ENCODE peak calls at places on chromosome 20, in four cellular contexts. One of them, this sample, is unnamed.

GRCh38 chr20:33392016-33392415 is 9.3 kb downstream of the CDK5RAP1 start:
- DNase-seq in stimulated activated naive B cell treated with anti-CD40 and anti-IgM and Interleukin-4, amounts not matched to agents 10 μg/mL and 1 μg/mL and 100 μg/mL, for 72 hours: no peak
- DNase-seq in NCI-H1694 treated with DMSO at 0.1 percent for 48 hours: no peak
- DNase-seq in left ventricle myocardium inferior: no peak
- DNase-seq in this sample: peak

GRCh38 chr20:1870792-1871550 is 24.2 kb upstream of the SIRPA start:
- DNase-seq in NCI-H1694 treated with DMSO at 0.1 percent for 48 hours: no peak
- DNase-seq in stimulated activated naive B cell treated with anti-CD40 and anti-IgM and Interleukin-4, amounts not matched to agents 10 μg/mL and 1 μg/mL and 100 μg/mL, for 72 hours: peak
- DNase-seq in left ventricle myocardium inferior: no peak
- DNase-seq in this sample: no peak

GRCh38 chr20:15328084-15328483 is 990.7 kb upstream of the FLRT3 start:
- DNase-seq in stimulated activated naive B cell treated with anti-CD40 and anti-IgM and Interleukin-4, amounts not matched to agents 10 μg/mL and 1 μg/mL and 100 μg/mL, for 72 hours: no peak
- DNase-seq in left ventricle myocardium inferior: no peak
- DNase-seq in NCI-H1694 treated with DMSO at 0.1 percent for 48 hours: no peak
- DNase-seq in this sample: no peak

GRCh38 chr20:59667981-59668515 is 63.7 kb downstream of the PHACTR3 start:
- DNase-seq in left ventricle myocardium inferior: no peak
- DNase-seq in stimulated activated naive B cell treated with anti-CD40 and anti-IgM and Interleukin-4, amounts not matched to agents 10 μg/mL and 1 μg/mL and 100 μg/mL, for 72 hours: no peak
- DNase-seq in NCI-H1694 treated with DMSO at 0.1 percent for 48 hours: no peak
- DNase-seq in this sample: no peak

GRCh38 chr20:35314460-35315198 is 22.4 kb upstream of the FAM83C start:
- DNase-seq in left ventricle myocardium inferior: no peak
- DNase-seq in NCI-H1694 treated with DMSO at 0.1 percent for 48 hours: no peak
- DNase-seq in stimulated activated naive B cell treated with anti-CD40 and anti-IgM and Interleukin-4, amounts not matched to agents 10 μg/mL and 1 μg/mL and 100 μg/mL, for 72 hours: no peak
- DNase-seq in this sample: peak

GRCh38 chr20:33490023-33490933 is at the start of gene CBFA2T2:
- DNase-seq in left ventricle myocardium inferior: peak
- DNase-seq in stimulated activated naive B cell treated with anti-CD40 and anti-IgM and Interleukin-4, amounts not matched to agents 10 μg/mL and 1 μg/mL and 100 μg/mL, for 72 hours: no peak
- DNase-seq in NCI-H1694 treated with DMSO at 0.1 percent for 48 hours: no peak
- DNase-seq in this sample: no peak

GRCh38 chr20:37988555-37988954 is 44.7 kb downstream of the TTI1 start:
- DNase-seq in stimulated activated naive B cell treated with anti-CD40 and anti-IgM and Interleukin-4, amounts not matched to agents 10 μg/mL and 1 μg/mL and 100 μg/mL, for 72 hours: no peak
- DNase-seq in NCI-H1694 treated with DMSO at 0.1 percent for 48 hours: peak
- DNase-seq in left ventricle myocardium inferior: no peak
- DNase-seq in this sample: peak

GRCh38 chr20:62616728-62617621 is 25.3 kb upstream of the SLCO4A1 start:
- DNase-seq in stimulated activated naive B cell treated with anti-CD40 and anti-IgM and Interleukin-4, amounts not matched to agents 10 μg/mL and 1 μg/mL and 100 μg/mL, for 72 hours: peak
- DNase-seq in NCI-H1694 treated with DMSO at 0.1 percent for 48 hours: peak
- DNase-seq in left ventricle myocardium inferior: peak
- DNase-seq in this sample: peak

GRCh38 chr20:59221049-59221748 is 57.6 kb downstream of the ZNF831 start:
- DNase-seq in stimulated activated naive B cell treated with anti-CD40 and anti-IgM and Interleukin-4, amounts not matched to agents 10 μg/mL and 1 μg/mL and 100 μg/mL, for 72 hours: no peak
- DNase-seq in left ventricle myocardium inferior: peak
- DNase-seq in NCI-H1694 treated with DMSO at 0.1 percent for 48 hours: no peak
- DNase-seq in this sample: peak

GRCh38 chr20:5714261-5715041 is 35.8 kb upstream of the SHLD1 start:
- DNase-seq in NCI-H1694 treated with DMSO at 0.1 percent for 48 hours: no peak
- DNase-seq in stimulated activated naive B cell treated with anti-CD40 and anti-IgM and Interleukin-4, amounts not matched to agents 10 μg/mL and 1 μg/mL and 100 μg/mL, for 72 hours: no peak
- DNase-seq in left ventricle myocardium inferior: no peak
- DNase-seq in this sample: peak

GRCh38 chr20:19903168-19903676 is 113.9 kb upstream of the NAA20 start:
- DNase-seq in NCI-H1694 treated with DMSO at 0.1 percent for 48 hours: no peak
- DNase-seq in left ventricle myocardium inferior: no peak
- DNase-seq in stimulated activated naive B cell treated with anti-CD40 and anti-IgM and Interleukin-4, amounts not matched to agents 10 μg/mL and 1 μg/mL and 100 μg/mL, for 72 hours: peak
- DNase-seq in this sample: peak

GRCh38 chr20:32908334-32909292 is 49.9 kb downstream of the EFCAB8 start:
- DNase-seq in left ventricle myocardium inferior: no peak
- DNase-seq in NCI-H1694 treated with DMSO at 0.1 percent for 48 hours: no peak
- DNase-seq in stimulated activated naive B cell treated with anti-CD40 and anti-IgM and Interleukin-4, amounts not matched to agents 10 μg/mL and 1 μg/mL and 100 μg/mL, for 72 hours: no peak
- DNase-seq in this sample: no peak

GRCh38 chr20:61057313-61058171 is 194.5 kb upstream of the CDH4 start:
- DNase-seq in left ventricle myocardium inferior: no peak
- DNase-seq in NCI-H1694 treated with DMSO at 0.1 percent for 48 hours: no peak
- DNase-seq in stimulated activated naive B cell treated with anti-CD40 and anti-IgM and Interleukin-4, amounts not matched to agents 10 μg/mL and 1 μg/mL and 100 μg/mL, for 72 hours: no peak
- DNase-seq in this sample: no peak

GRCh38 chr20:56202493-56203077 is 45.9 kb upstream of the MC3R start:
- DNase-seq in stimulated activated naive B cell treated with anti-CD40 and anti-IgM and Interleukin-4, amounts not matched to agents 10 μg/mL and 1 μg/mL and 100 μg/mL, for 72 hours: no peak
- DNase-seq in left ventricle myocardium inferior: no peak
- DNase-seq in NCI-H1694 treated with DMSO at 0.1 percent for 48 hours: no peak
- DNase-seq in this sample: peak

GRCh38 chr20:4985658-4986057 is 15.7 kb downstream of the SLC23A2 start:
- DNase-seq in NCI-H1694 treated with DMSO at 0.1 percent for 48 hours: peak
- DNase-seq in left ventricle myocardium inferior: no peak
- DNase-seq in stimulated activated naive B cell treated with anti-CD40 and anti-IgM and Interleukin-4, amounts not matched to agents 10 μg/mL and 1 μg/mL and 100 μg/mL, for 72 hours: no peak
- DNase-seq in this sample: peak

GRCh38 chr20:50302463-50303041 is 111.9 kb downstream of the CEBPB start:
- DNase-seq in left ventricle myocardium inferior: no peak
- DNase-seq in NCI-H1694 treated with DMSO at 0.1 percent for 48 hours: no peak
- DNase-seq in stimulated activated naive B cell treated with anti-CD40 and anti-IgM and Interleukin-4, amounts not matched to agents 10 μg/mL and 1 μg/mL and 100 μg/mL, for 72 hours: no peak
- DNase-seq in this sample: no peak

GRCh38 chr20:1465470-1466210 is 1.0 kb downstream of the NSFL1C start:
- DNase-seq in NCI-H1694 treated with DMSO at 0.1 percent for 48 hours: no peak
- DNase-seq in stimulated activated naive B cell treated with anti-CD40 and anti-IgM and Interleukin-4, amounts not matched to agents 10 μg/mL and 1 μg/mL and 100 μg/mL, for 72 hours: no peak
- DNase-seq in left ventricle myocardium inferior: no peak
- DNase-seq in this sample: no peak

GRCh38 chr20:48851579-48851978 is 23.8 kb upstream of the PREX1 start:
- DNase-seq in left ventricle myocardium inferior: no peak
- DNase-seq in NCI-H1694 treated with DMSO at 0.1 percent for 48 hours: no peak
- DNase-seq in stimulated activated naive B cell treated with anti-CD40 and anti-IgM and Interleukin-4, amounts not matched to agents 10 μg/mL and 1 μg/mL and 100 μg/mL, for 72 hours: no peak
- DNase-seq in this sample: no peak

This sample was measured in RPMI7951.